ENCODE peak calls at places on chromosomes 11 and 22, in seven cellular contexts. X is Calu3; Y is effector memory CD4-positive, alpha-beta T cell; O is stimulated activated CD4-positive, alpha-beta T cell treated with anti-CD3 and anti-CD28 coated beads, Interleukin-4, amount 100 ng/mL, for 1 hour; Z is T-helper 2 cell; P is SW480; S is ELR. W is an unnamed sample.

GRCh38 chr11:15615412-15616096 is 500.8 kb downstream of the INSC start:
- DNase-seq in X (no peak), Y (no peak), O (no peak), Z (no peak), P (no peak), S (no peak), W (no peak)

GRCh38 chr22:24803064-24803542 is 2.9 kb upstream of the SGSM1 start:
- DNase-seq in X (peak; percentile 81), Y (peak; percentile 21), O (peak; percentile 63), Z (peak; percentile 39), P (peak; percentile 50), S (peak; percentile 51), W (no peak)

GRCh38 chr11:1153951-1154487 is 3.7 kb upstream of the MUC5AC start:
- DNase-seq in X (peak; percentile 93), Y (no peak), O (no peak), Z (no peak), P (peak; percentile 83), S (peak; percentile 98), W (no peak)

GRCh38 chr11:35747638-35748037 is 85.1 kb downstream of the TRIM44 start:
- DNase-seq in X (peak; percentile 66), Y (no peak), O (no peak), Z (no peak), P (no peak), S (no peak), W (no peak)

GRCh38 chr11:128417607-128418324 is 169.6 kb downstream of the ETS1 start:
- DNase-seq in X (no peak), Y (no peak), O (no peak), Z (no peak), P (no peak), S (peak; percentile 78), W (no peak)

GRCh38 chr22:48180631-48181030 is 1418.2 kb downstream of the TBC1D22A start:
- DNase-seq in X (no peak), Y (no peak), O (no peak), Z (no peak), P (no peak), S (no peak), W (no peak)

GRCh38 chr22:22169923-22170322 is 74.7 kb upstream of the VPREB1 start:
- DNase-seq in X (no peak), Y (no peak), O (no peak), Z (no peak), P (no peak), S (no peak), W (no peak)

GRCh38 chr11:124674168-124674517 is 439 bp downstream of the SPA17 start:
- DNase-seq in X (no peak), Y (no peak), O (no peak), Z (no peak), P (no peak), S (no peak), W (no peak)

GRCh38 chr11:126188332-126189108 is 22.9 kb downstream of the RPUSD4 start:
- DNase-seq in X (no peak), Y (no peak), O (no peak), Z (no peak), P (peak; percentile 30), S (no peak), W (no peak)

GRCh38 chr22:21865041-21865440 is 2.4 kb downstream of the MAPK1 start:
- DNase-seq in X (no peak), Y (no peak), O (no peak), Z (no peak), P (no peak), S (peak; percentile 90), W (peak; percentile 24)

GRCh38 chr22:29704528-29705285 is 15.1 kb upstream of the CABP7 start:
- DNase-seq in X (peak; percentile 42), Y (no peak), O (no peak), Z (no peak), P (no peak), S (peak; percentile 49), W (peak; percentile 46)

GRCh38 chr11:115912484-115912945 is 408.3 kb upstream of the CADM1 start:
- DNase-seq in X (no peak), Y (no peak), O (no peak), Z (no peak), P (peak; percentile 28), S (no peak), W (no peak)

GRCh38 chr22:26474687-26475086 is 8.9 kb downstream of the HPS4 start:
- DNase-seq in X (no peak), Y (no peak), O (no peak), Z (no peak), P (peak; percentile 79), S (peak; percentile 68), W (no peak)

GRCh38 chr11:68256331-68256741 is 15.4 kb downstream of the C11orf24 start:
- DNase-seq in X (no peak), Y (no peak), O (no peak), Z (no peak), P (no peak), S (peak; percentile 62), W (no peak)

GRCh38 chr11:57480409-57481137 is 20.2 kb downstream of the RTN4RL2 start:
- DNase-seq in X (peak; percentile 79), Y (no peak), O (peak; percentile 78), Z (peak; percentile 65), P (peak; percentile 68), S (peak; percentile 68), W (peak; percentile 26)

GRCh38 chr11:45665206-45665932 is at the start of gene CHST1:
- DNase-seq in X (peak; percentile 50), Y (no peak), O (peak; percentile 21), Z (no peak), P (peak; percentile 47), S (peak; percentile 25), W (peak; percentile 21)

GRCh38 chr11:65661599-65662246 is 993 bp downstream of the RELA start:
- DNase-seq in X (no peak), Y (no peak), O (no peak), Z (no peak), P (no peak), S (no peak), W (no peak)

GRCh38 chr11:134120143-134120850 is 51.4 kb downstream of the JAM3 start:
- DNase-seq in X (no peak), Y (no peak), O (no peak), Z (no peak), P (no peak), S (peak; percentile 80), W (peak; percentile 64)

GRCh38 chr11:130740819-130741218 is 175.5 kb downstream of the SNX19 start:
- DNase-seq in X (no peak), Y (no peak), O (no peak), Z (no peak), P (peak; percentile 8), S (no peak), W (no peak)

GRCh38 chr22:17095538-17095937 is 10.7 kb downstream of the IL17RA start:
- DNase-seq in X (no peak), Y (no peak), O (no peak), Z (no peak), P (no peak), S (peak; percentile 29), W (no peak)

GRCh38 chr11:103907548-103908455 is 128.6 kb upstream of the DDI1 start:
- DNase-seq in X (no peak), Y (no peak), O (no peak), Z (no peak), P (no peak), S (peak; percentile 54), W (no peak)

GRCh38 chr22:49885881-49886280 is 32.2 kb downstream of the ZBED4 start:
- DNase-seq in X (no peak), Y (no peak), O (no peak), Z (no peak), P (no peak), S (no peak), W (no peak)

GRCh38 chr11:59756845-59757244 is 1.7 kb downstream of the STX3 start:
- DNase-seq in X (peak; percentile 64), Y (no peak), O (no peak), Z (no peak), P (peak; percentile 74), S (peak; percentile 71), W (peak; percentile 56)

GRCh38 chr22:37546436-37547248 is 13.6 kb upstream of the CDC42EP1 start:
- DNase-seq in X (no peak), Y (no peak), O (no peak), Z (no peak), P (no peak), S (peak; percentile 74), W (peak; percentile 26)

GRCh38 chr11:12801976-12802375 is 127.8 kb downstream of the TEAD1 start:
- DNase-seq in X (no peak), Y (no peak), O (no peak), Z (no peak), P (no peak), S (peak; percentile 59), W (no peak)

GRCh38 chr11:109750964-109751363 is 329.0 kb downstream of the C11orf87 start:
- DNase-seq in X (no peak), Y (no peak), O (no peak), Z (no peak), P (no peak), S (no peak), W (no peak)

GRCh38 chr11:11552688-11553087 is 69.1 kb downstream of the GALNT18 start:
- DNase-seq in X (peak; percentile 51), Y (no peak), O (no peak), Z (no peak), P (peak; percentile 46), S (no peak), W (no peak)